ENCODE peak calls at places on chromosomes 11 and 22, in nine cellular contexts. One of them, this sample, is unnamed.

GRCh38 chr11:73578786-73579185 is 19.1 kb downstream of the FAM168A start:
- DNase-seq in body of pancreas: no peak
- DNase-seq in stomach: no peak
- DNase-seq in tibial nerve: no peak
- DNase-seq in sigmoid colon: no peak
- DNase-seq in gastrocnemius medialis: no peak
- DNase-seq in Peyer's patch: no peak
- DNase-seq in IMR-90: no peak
- DNase-seq in ovary: no peak
- DNase-seq in this sample: no peak

GRCh38 chr22:43567691-43568308 is 156.0 kb downstream of the MPPED1 start:
- DNase-seq in body of pancreas: no peak
- DNase-seq in stomach: no peak
- DNase-seq in tibial nerve: no peak
- DNase-seq in sigmoid colon: no peak
- DNase-seq in gastrocnemius medialis: no peak
- DNase-seq in Peyer's patch: no peak
- DNase-seq in IMR-90: no peak
- DNase-seq in ovary: no peak
- DNase-seq in this sample: no peak

GRCh38 chr11:36373040-36374010 is 77.2 kb downstream of the PRR5L start:
- DNase-seq in body of pancreas: no peak
- DNase-seq in stomach: no peak
- DNase-seq in tibial nerve: no peak
- DNase-seq in sigmoid colon: no peak
- DNase-seq in gastrocnemius medialis: no peak
- DNase-seq in Peyer's patch: no peak
- DNase-seq in IMR-90: no peak
- DNase-seq in ovary: no peak
- DNase-seq in this sample: no peak

GRCh38 chr11:15208570-15209222 is 94.0 kb downstream of the INSC start:
- DNase-seq in body of pancreas: peak; percentile 81
- DNase-seq in stomach: peak; percentile 80
- DNase-seq in tibial nerve: peak; percentile 40
- DNase-seq in sigmoid colon: peak; percentile 84
- DNase-seq in gastrocnemius medialis: peak; percentile 39
- DNase-seq in Peyer's patch: peak; percentile 78
- DNase-seq in IMR-90: peak; percentile 53
- DNase-seq in ovary: peak; percentile 20
- DNase-seq in this sample: peak; percentile 65

GRCh38 chr11:69830086-69830485 is 10.9 kb upstream of the FGF3 start:
- DNase-seq in body of pancreas: no peak
- DNase-seq in stomach: no peak
- DNase-seq in tibial nerve: no peak
- DNase-seq in sigmoid colon: peak; percentile 34
- DNase-seq in gastrocnemius medialis: no peak
- DNase-seq in Peyer's patch: peak; percentile 9
- DNase-seq in IMR-90: no peak
- DNase-seq in ovary: no peak
- DNase-seq in this sample: peak; percentile 31

GRCh38 chr22:30575011-30575671 is 676 bp upstream of the GAL3ST1 start:
- DNase-seq in body of pancreas: peak; percentile 67
- DNase-seq in stomach: peak; percentile 75
- DNase-seq in tibial nerve: no peak
- DNase-seq in sigmoid colon: no peak
- DNase-seq in gastrocnemius medialis: no peak
- DNase-seq in Peyer's patch: peak; percentile 41
- DNase-seq in IMR-90: peak; percentile 70
- DNase-seq in ovary: peak; percentile 41
- DNase-seq in this sample: peak; percentile 27

GRCh38 chr11:117824571-117825537 is at the start of gene FXYD2:
- DNase-seq in body of pancreas: peak; percentile 37
- DNase-seq in stomach: peak; percentile 27
- DNase-seq in tibial nerve: no peak
- DNase-seq in sigmoid colon: peak; percentile 87
- DNase-seq in gastrocnemius medialis: peak; percentile 58
- DNase-seq in Peyer's patch: peak; percentile 53
- DNase-seq in IMR-90: no peak
- DNase-seq in ovary: peak; percentile 79
- DNase-seq in this sample: peak; percentile 79

GRCh38 chr22:35540600-35541253 is at the start of gene RASD2:
- DNase-seq in body of pancreas: peak; percentile 22
- DNase-seq in stomach: no peak
- DNase-seq in tibial nerve: no peak
- DNase-seq in sigmoid colon: peak; percentile 90
- DNase-seq in gastrocnemius medialis: peak; percentile 42
- DNase-seq in Peyer's patch: peak; percentile 63
- DNase-seq in IMR-90: peak; percentile 19
- DNase-seq in ovary: peak; percentile 48
- DNase-seq in this sample: peak; percentile 61

GRCh38 chr11:117219001-117219400 is 12.9 kb downstream of the PCSK7 start:
- DNase-seq in body of pancreas: no peak
- DNase-seq in stomach: no peak
- DNase-seq in tibial nerve: no peak
- DNase-seq in sigmoid colon: peak; percentile 63
- DNase-seq in gastrocnemius medialis: no peak
- DNase-seq in Peyer's patch: no peak
- DNase-seq in IMR-90: no peak
- DNase-seq in ovary: peak; percentile 16
- DNase-seq in this sample: no peak

GRCh38 chr11:12086271-12087074 is 23.9 kb upstream of the MICAL2 start:
- DNase-seq in body of pancreas: no peak
- DNase-seq in stomach: peak; percentile 57
- DNase-seq in tibial nerve: no peak
- DNase-seq in sigmoid colon: peak; percentile 90
- DNase-seq in gastrocnemius medialis: peak; percentile 79
- DNase-seq in Peyer's patch: no peak
- DNase-seq in IMR-90: peak; percentile 97
- DNase-seq in ovary: peak; percentile 49
- DNase-seq in this sample: peak; percentile 81

GRCh38 chr11:33463059-33463458 is 205.9 kb downstream of the HIPK3 start:
- DNase-seq in body of pancreas: no peak
- DNase-seq in stomach: no peak
- DNase-seq in tibial nerve: no peak
- DNase-seq in sigmoid colon: no peak
- DNase-seq in gastrocnemius medialis: no peak
- DNase-seq in Peyer's patch: no peak
- DNase-seq in IMR-90: peak; percentile 69
- DNase-seq in ovary: no peak
- DNase-seq in this sample: no peak

GRCh38 chr11:112082729-112083128 is 3.8 kb downstream of the TIMM8B start:
- DNase-seq in body of pancreas: no peak
- DNase-seq in stomach: no peak
- DNase-seq in tibial nerve: no peak
- DNase-seq in sigmoid colon: no peak
- DNase-seq in gastrocnemius medialis: peak; percentile 61
- DNase-seq in Peyer's patch: no peak
- DNase-seq in IMR-90: peak; percentile 76
- DNase-seq in ovary: no peak
- DNase-seq in this sample: no peak

GRCh38 chr22:27668828-27669797 is 132.4 kb downstream of the MN1 start:
- DNase-seq in body of pancreas: no peak
- DNase-seq in stomach: no peak
- DNase-seq in tibial nerve: no peak
- DNase-seq in sigmoid colon: no peak
- DNase-seq in gastrocnemius medialis: peak; percentile 99
- DNase-seq in Peyer's patch: peak; percentile 72
- DNase-seq in IMR-90: peak; percentile 18
- DNase-seq in ovary: no peak
- DNase-seq in this sample: peak; percentile 88

GRCh38 chr11:1839204-1839923 is 583 bp downstream of the TNNI2 start:
- DNase-seq in body of pancreas: no peak
- DNase-seq in stomach: no peak
- DNase-seq in tibial nerve: no peak
- DNase-seq in sigmoid colon: no peak
- DNase-seq in gastrocnemius medialis: peak; percentile 78
- DNase-seq in Peyer's patch: no peak
- DNase-seq in IMR-90: no peak
- DNase-seq in ovary: no peak
- DNase-seq in this sample: no peak

GRCh38 chr11:44633641-44634040 is 68.2 kb downstream of the CD82 start:
- DNase-seq in body of pancreas: no peak
- DNase-seq in stomach: no peak
- DNase-seq in tibial nerve: no peak
- DNase-seq in sigmoid colon: peak; percentile 62
- DNase-seq in gastrocnemius medialis: no peak
- DNase-seq in Peyer's patch: no peak
- DNase-seq in IMR-90: no peak
- DNase-seq in ovary: no peak
- DNase-seq in this sample: peak; percentile 12

GRCh38 chr22:20635227-20635591 is 127.8 kb downstream of the MED15 start:
- DNase-seq in body of pancreas: no peak
- DNase-seq in stomach: no peak
- DNase-seq in tibial nerve: no peak
- DNase-seq in sigmoid colon: no peak
- DNase-seq in gastrocnemius medialis: no peak
- DNase-seq in Peyer's patch: no peak
- DNase-seq in IMR-90: no peak
- DNase-seq in ovary: no peak
- DNase-seq in this sample: no peak

GRCh38 chr11:29481721-29482120 is 535.1 kb downstream of the KCNA4 start:
- DNase-seq in body of pancreas: no peak
- DNase-seq in stomach: no peak
- DNase-seq in tibial nerve: no peak
- DNase-seq in sigmoid colon: no peak
- DNase-seq in gastrocnemius medialis: no peak
- DNase-seq in Peyer's patch: no peak
- DNase-seq in IMR-90: no peak
- DNase-seq in ovary: no peak
- DNase-seq in this sample: no peak

GRCh38 chr11:17730608-17731462 is 3.7 kb upstream of the KCNC1 start:
- DNase-seq in body of pancreas: peak; percentile 92
- DNase-seq in stomach: peak; percentile 93
- DNase-seq in tibial nerve: peak; percentile 47
- DNase-seq in sigmoid colon: peak; percentile 77
- DNase-seq in gastrocnemius medialis: peak; percentile 90
- DNase-seq in Peyer's patch: peak; percentile 83
- DNase-seq in IMR-90: peak; percentile 66
- DNase-seq in ovary: peak; percentile 49
- DNase-seq in this sample: peak; percentile 85

GRCh38 chr11:72655896-72656464 is 18.2 kb downstream of the PDE2A start:
- DNase-seq in body of pancreas: no peak
- DNase-seq in stomach: no peak
- DNase-seq in tibial nerve: no peak
- DNase-seq in sigmoid colon: no peak
- DNase-seq in gastrocnemius medialis: no peak
- DNase-seq in Peyer's patch: no peak
- DNase-seq in IMR-90: no peak
- DNase-seq in ovary: no peak
- DNase-seq in this sample: no peak

GRCh38 chr22:31637375-31637937 is 24.6 kb downstream of the PISD start:
- DNase-seq in body of pancreas: no peak
- DNase-seq in stomach: no peak
- DNase-seq in tibial nerve: no peak
- DNase-seq in sigmoid colon: no peak
- DNase-seq in gastrocnemius medialis: no peak
- DNase-seq in Peyer's patch: no peak
- DNase-seq in IMR-90: no peak
- DNase-seq in ovary: no peak
- DNase-seq in this sample: no peak
- TF ChIP-seq POLR2A in body of pancreas: no peak
- TF ChIP-seq POLR2A in stomach: no peak
- TF ChIP-seq POLR2A in tibial nerve: no peak
- TF ChIP-seq POLR2A in sigmoid colon: no peak
- TF ChIP-seq POLR2A in gastrocnemius medialis: no peak
- TF ChIP-seq POLR2A in Peyer's patch: no peak
- TF ChIP-seq POLR2A in IMR-90: no peak
- TF ChIP-seq POLR2A in ovary: no peak
- TF ChIP-seq POLR2A in this sample: no peak

GRCh38 chr22:38844661-38845367 is 986 bp upstream of the NPTXR start:
- DNase-seq in body of pancreas: no peak
- DNase-seq in stomach: no peak
- DNase-seq in tibial nerve: no peak
- DNase-seq in sigmoid colon: no peak
- DNase-seq in gastrocnemius medialis: no peak
- DNase-seq in Peyer's patch: no peak
- DNase-seq in IMR-90: no peak
- DNase-seq in ovary: no peak
- DNase-seq in this sample: no peak
- H3K4me3 ChIP-seq in body of pancreas: no peak overlapping the region
- H3K4me3 ChIP-seq in stomach: no peak overlapping the region
- H3K4me3 ChIP-seq in tibial nerve: no peak overlapping the region
- H3K4me3 ChIP-seq in sigmoid colon: no peak overlapping the region
- H3K4me3 ChIP-seq in gastrocnemius medialis: no peak overlapping the region
- H3K4me3 ChIP-seq in Peyer's patch: no peak overlapping the region
- H3K4me3 ChIP-seq in IMR-90: no peak overlapping the region
- H3K4me3 ChIP-seq in ovary: no peak overlapping the region
- H3K4me3 ChIP-seq in this sample: no peak overlapping the region

GRCh38 chr11:63694518-63694917 is 13.2 kb downstream of the RTN3 start:
- DNase-seq in body of pancreas: no peak
- DNase-seq in stomach: no peak
- DNase-seq in tibial nerve: no peak
- DNase-seq in sigmoid colon: no peak
- DNase-seq in gastrocnemius medialis: no peak
- DNase-seq in Peyer's patch: no peak
- DNase-seq in IMR-90: no peak
- DNase-seq in ovary: no peak
- DNase-seq in this sample: no peak

GRCh38 chr11:63705526-63705925 is 24.2 kb downstream of the RTN3 start:
- DNase-seq in body of pancreas: no peak
- DNase-seq in stomach: no peak
- DNase-seq in tibial nerve: no peak
- DNase-seq in sigmoid colon: no peak
- DNase-seq in gastrocnemius medialis: no peak
- DNase-seq in Peyer's patch: no peak
- DNase-seq in IMR-90: no peak
- DNase-seq in ovary: no peak
- DNase-seq in this sample: no peak

GRCh38 chr11:63698976-63699733 is 17.9 kb downstream of the RTN3 start:
- DNase-seq in body of pancreas: no peak
- DNase-seq in stomach: no peak
- DNase-seq in tibial nerve: no peak
- DNase-seq in sigmoid colon: no peak
- DNase-seq in gastrocnemius medialis: no peak
- DNase-seq in Peyer's patch: no peak
- DNase-seq in IMR-90: no peak
- DNase-seq in ovary: no peak
- DNase-seq in this sample: no peak

DNA sequence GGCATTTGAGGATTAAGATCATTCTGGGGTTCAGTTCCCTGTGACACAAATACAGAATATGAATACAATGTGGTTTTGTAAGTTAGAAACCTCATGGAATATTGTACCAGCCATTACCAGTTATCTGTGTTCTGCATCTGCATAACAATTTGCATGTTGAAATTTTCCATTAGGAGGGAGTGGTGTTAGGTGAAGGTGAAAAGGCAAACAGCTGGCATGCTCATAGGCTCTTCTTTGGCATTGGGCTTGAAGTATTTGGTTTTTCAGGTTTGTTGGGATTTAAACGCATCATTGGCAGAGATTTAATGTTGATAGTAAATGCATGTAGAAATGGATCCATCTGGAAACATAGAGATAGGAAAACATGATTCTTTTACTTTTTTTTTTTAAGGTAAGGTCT is 18.6 kb downstream of the RTN3 start:
- DNase-seq in body of pancreas: no peak
- DNase-seq in stomach: no peak
- DNase-seq in tibial nerve: no peak
- DNase-seq in sigmoid colon: no peak
- DNase-seq in gastrocnemius medialis: no peak
- DNase-seq in Peyer's patch: no peak
- DNase-seq in IMR-90: no peak
- DNase-seq in ovary: no peak
- DNase-seq in this sample: no peak
- H3K27ac ChIP-seq in body of pancreas: no peak overlapping the region
- H3K27ac ChIP-seq in stomach: no peak overlapping the region
- H3K27ac ChIP-seq in tibial nerve: no peak overlapping the region
- H3K27ac ChIP-seq in sigmoid colon: no peak overlapping the region
- H3K27ac ChIP-seq in gastrocnemius medialis: no peak overlapping the region
- H3K27ac ChIP-seq in Peyer's patch: no peak overlapping the region
- H3K27ac ChIP-seq in IMR-90: no peak overlapping the region
- H3K27ac ChIP-seq in ovary: no peak overlapping the region
- H3K27ac ChIP-seq in this sample: no peak overlapping the region

GRCh38 chr11:98630736-98631135 is 390.0 kb upstream of the CNTN5 start:
- DNase-seq in body of pancreas: no peak
- DNase-seq in stomach: no peak
- DNase-seq in tibial nerve: no peak
- DNase-seq in sigmoid colon: no peak
- DNase-seq in gastrocnemius medialis: no peak
- DNase-seq in Peyer's patch: no peak
- DNase-seq in IMR-90: no peak
- DNase-seq in ovary: no peak
- DNase-seq in this sample: no peak
- TF ChIP-seq POLR2A in body of pancreas: no peak
- TF ChIP-seq POLR2A in stomach: no peak
- TF ChIP-seq POLR2A in tibial nerve: no peak
- TF ChIP-seq POLR2A in sigmoid colon: no peak
- TF ChIP-seq POLR2A in gastrocnemius medialis: no peak
- TF ChIP-seq POLR2A in Peyer's patch: no peak
- TF ChIP-seq POLR2A in IMR-90: no peak
- TF ChIP-seq POLR2A in ovary: no peak
- TF ChIP-seq POLR2A in this sample: no peak